ENCODE peak calls at places on chromosome 9, in six cellular contexts. One of them, this sample, is unnamed.

GRCh38 chr9:18837402-18837801 is 195.6 kb downstream of the SAXO1 start:
- DNase-seq in ascending aorta: no peak
- DNase-seq in pancreas: no peak
- DNase-seq in CD4-positive, CD25-positive, alpha-beta regulatory T cell: no peak
- DNase-seq in PC-9: no peak
- DNase-seq in CD4-positive, alpha-beta T cell: no peak
- DNase-seq in this sample: no peak

GRCh38 chr9:116137581-116137980 is 16.0 kb upstream of the PAPPA start:
- DNase-seq in ascending aorta: no peak
- DNase-seq in pancreas: no peak
- DNase-seq in CD4-positive, CD25-positive, alpha-beta regulatory T cell: no peak
- DNase-seq in PC-9: no peak
- DNase-seq in CD4-positive, alpha-beta T cell: no peak
- DNase-seq in this sample: no peak

GRCh38 chr9:134868751-134869553 is 11.7 kb upstream of the FCN2 start:
- DNase-seq in ascending aorta: no peak
- DNase-seq in pancreas: no peak
- DNase-seq in CD4-positive, CD25-positive, alpha-beta regulatory T cell: no peak
- DNase-seq in PC-9: no peak
- DNase-seq in CD4-positive, alpha-beta T cell: no peak
- DNase-seq in this sample: peak

GRCh38 chr9:104890433-104890770 is 37.6 kb downstream of the ABCA1 start:
- DNase-seq in ascending aorta: no peak
- DNase-seq in pancreas: no peak
- DNase-seq in CD4-positive, CD25-positive, alpha-beta regulatory T cell: no peak
- DNase-seq in PC-9: no peak
- DNase-seq in CD4-positive, alpha-beta T cell: no peak
- DNase-seq in this sample: no peak

GRCh38 chr9:75552941-75553340 is 337.5 kb upstream of the PCSK5 start:
- DNase-seq in ascending aorta: no peak
- DNase-seq in pancreas: no peak
- DNase-seq in CD4-positive, CD25-positive, alpha-beta regulatory T cell: no peak
- DNase-seq in PC-9: no peak
- DNase-seq in CD4-positive, alpha-beta T cell: no peak
- DNase-seq in this sample: no peak

GRCh38 chr9:110021891-110022290 is 186.1 kb downstream of the C9orf152 start:
- DNase-seq in ascending aorta: no peak
- DNase-seq in pancreas: no peak
- DNase-seq in CD4-positive, CD25-positive, alpha-beta regulatory T cell: no peak
- DNase-seq in PC-9: no peak
- DNase-seq in CD4-positive, alpha-beta T cell: no peak
- DNase-seq in this sample: no peak

GRCh38 chr9:19510907-19511306 is 102.1 kb downstream of the ACER2 start:
- DNase-seq in ascending aorta: no peak
- DNase-seq in pancreas: no peak
- DNase-seq in CD4-positive, CD25-positive, alpha-beta regulatory T cell: no peak
- DNase-seq in PC-9: no peak
- DNase-seq in CD4-positive, alpha-beta T cell: no peak
- DNase-seq in this sample: no peak

GRCh38 chr9:1702701-1703100 is 312.4 kb upstream of the SMARCA2 start:
- DNase-seq in ascending aorta: no peak
- DNase-seq in pancreas: no peak
- DNase-seq in CD4-positive, CD25-positive, alpha-beta regulatory T cell: no peak
- DNase-seq in PC-9: no peak
- DNase-seq in CD4-positive, alpha-beta T cell: no peak
- DNase-seq in this sample: no peak

GRCh38 chr9:116152941-116153764 is 438 bp upstream of the PAPPA start:
- DNase-seq in ascending aorta: no peak
- DNase-seq in pancreas: no peak
- DNase-seq in CD4-positive, CD25-positive, alpha-beta regulatory T cell: no peak
- DNase-seq in PC-9: no peak
- DNase-seq in CD4-positive, alpha-beta T cell: no peak
- DNase-seq in this sample: no peak

GRCh38 chr9:75962186-75963036 is 71.9 kb downstream of the PCSK5 start:
- DNase-seq in ascending aorta: no peak
- DNase-seq in pancreas: peak
- DNase-seq in CD4-positive, CD25-positive, alpha-beta regulatory T cell: no peak
- DNase-seq in PC-9: peak
- DNase-seq in CD4-positive, alpha-beta T cell: no peak
- DNase-seq in this sample: peak

GRCh38 chr9:82883436-82883835 is 179.5 kb downstream of the RASEF start:
- DNase-seq in ascending aorta: no peak
- DNase-seq in pancreas: no peak
- DNase-seq in CD4-positive, CD25-positive, alpha-beta regulatory T cell: no peak
- DNase-seq in PC-9: no peak
- DNase-seq in CD4-positive, alpha-beta T cell: no peak
- DNase-seq in this sample: no peak

GRCh38 chr9:114108016-114108833 is 9.1 kb upstream of the KIF12 start:
- DNase-seq in ascending aorta: no peak
- DNase-seq in pancreas: peak
- DNase-seq in CD4-positive, CD25-positive, alpha-beta regulatory T cell: peak
- DNase-seq in PC-9: no peak
- DNase-seq in CD4-positive, alpha-beta T cell: peak
- DNase-seq in this sample: peak

GRCh38 chr9:136244116-136244775 is 1.4 kb downstream of the QSOX2 start:
- DNase-seq in ascending aorta: no peak
- DNase-seq in pancreas: no peak
- DNase-seq in CD4-positive, CD25-positive, alpha-beta regulatory T cell: peak
- DNase-seq in PC-9: no peak
- DNase-seq in CD4-positive, alpha-beta T cell: peak
- DNase-seq in this sample: no peak

GRCh38 chr9:124617477-124618141 is 110.4 kb upstream of the NR5A1 start:
- DNase-seq in ascending aorta: no peak
- DNase-seq in pancreas: peak
- DNase-seq in CD4-positive, CD25-positive, alpha-beta regulatory T cell: peak
- DNase-seq in PC-9: peak
- DNase-seq in CD4-positive, alpha-beta T cell: peak
- DNase-seq in this sample: peak

GRCh38 chr9:35426627-35427026 is 63.3 kb upstream of the RUSC2 start:
- DNase-seq in ascending aorta: no peak
- DNase-seq in pancreas: no peak
- DNase-seq in CD4-positive, CD25-positive, alpha-beta regulatory T cell: no peak
- DNase-seq in PC-9: peak
- DNase-seq in CD4-positive, alpha-beta T cell: no peak
- DNase-seq in this sample: no peak

GRCh38 chr9:27572566-27572917 is 739 bp downstream of the C9orf72 start:
- DNase-seq in ascending aorta: peak
- DNase-seq in pancreas: peak
- DNase-seq in CD4-positive, CD25-positive, alpha-beta regulatory T cell: peak
- DNase-seq in PC-9: peak
- DNase-seq in CD4-positive, alpha-beta T cell: no peak
- DNase-seq in this sample: peak

GRCh38 chr9:97864396-97864795 is 11.4 kb downstream of the FOXE1 start:
- DNase-seq in ascending aorta: no peak
- DNase-seq in pancreas: no peak
- DNase-seq in CD4-positive, CD25-positive, alpha-beta regulatory T cell: no peak
- DNase-seq in PC-9: peak
- DNase-seq in CD4-positive, alpha-beta T cell: no peak
- DNase-seq in this sample: no peak

GRCh38 chr9:9790216-9790872 is 822.5 kb downstream of the PTPRD start:
- DNase-seq in ascending aorta: no peak
- DNase-seq in pancreas: no peak
- DNase-seq in CD4-positive, CD25-positive, alpha-beta regulatory T cell: no peak
- DNase-seq in PC-9: no peak
- DNase-seq in CD4-positive, alpha-beta T cell: no peak
- DNase-seq in this sample: peak

GRCh38 chr9:14478175-14479165 is 164.5 kb upstream of the NFIB start:
- DNase-seq in ascending aorta: no peak
- DNase-seq in pancreas: no peak
- DNase-seq in CD4-positive, CD25-positive, alpha-beta regulatory T cell: no peak
- DNase-seq in PC-9: no peak
- DNase-seq in CD4-positive, alpha-beta T cell: no peak
- DNase-seq in this sample: no peak

GRCh38 chr9:137960496-137960895 is 82.9 kb downstream of the CACNA1B start:
- DNase-seq in ascending aorta: no peak
- DNase-seq in pancreas: no peak
- DNase-seq in CD4-positive, CD25-positive, alpha-beta regulatory T cell: no peak
- DNase-seq in PC-9: no peak
- DNase-seq in CD4-positive, alpha-beta T cell: no peak
- DNase-seq in this sample: peak

GRCh38 chr9:98900725-98901124 is 43.0 kb upstream of the COL15A1 start:
- DNase-seq in ascending aorta: no peak
- DNase-seq in pancreas: no peak
- DNase-seq in CD4-positive, CD25-positive, alpha-beta regulatory T cell: no peak
- DNase-seq in PC-9: no peak
- DNase-seq in CD4-positive, alpha-beta T cell: no peak
- DNase-seq in this sample: no peak

GRCh38 chr9:134284273-134284672 is 42.0 kb upstream of the RXRA start:
- DNase-seq in ascending aorta: peak
- DNase-seq in pancreas: peak
- DNase-seq in CD4-positive, CD25-positive, alpha-beta regulatory T cell: no peak
- DNase-seq in PC-9: no peak
- DNase-seq in CD4-positive, alpha-beta T cell: no peak
- DNase-seq in this sample: no peak

GRCh38 chr9:112051812-112052211 is 123.3 kb downstream of the SUSD1 start:
- DNase-seq in ascending aorta: no peak
- DNase-seq in pancreas: no peak
- DNase-seq in CD4-positive, CD25-positive, alpha-beta regulatory T cell: no peak
- DNase-seq in PC-9: no peak
- DNase-seq in CD4-positive, alpha-beta T cell: no peak
- DNase-seq in this sample: no peak
- H3K27ac ChIP-seq in ascending aorta: no peak
- H3K27ac ChIP-seq in pancreas: no peak
- H3K27ac ChIP-seq in CD4-positive, CD25-positive, alpha-beta regulatory T cell: no peak
- H3K27ac ChIP-seq in PC-9: no peak
- H3K27ac ChIP-seq in CD4-positive, alpha-beta T cell: no peak
- H3K27ac ChIP-seq in this sample: no peak

GRCh38 chr9:69949396-69949795 is 94.3 kb upstream of the MAMDC2 start:
- DNase-seq in ascending aorta: no peak
- DNase-seq in pancreas: no peak
- DNase-seq in CD4-positive, CD25-positive, alpha-beta regulatory T cell: no peak
- DNase-seq in PC-9: no peak
- DNase-seq in CD4-positive, alpha-beta T cell: no peak
- DNase-seq in this sample: no peak

GRCh38 chr9:69951411-69951810 is 92.2 kb upstream of the MAMDC2 start:
- DNase-seq in ascending aorta: no peak
- DNase-seq in pancreas: no peak
- DNase-seq in CD4-positive, CD25-positive, alpha-beta regulatory T cell: no peak
- DNase-seq in PC-9: no peak
- DNase-seq in CD4-positive, alpha-beta T cell: no peak
- DNase-seq in this sample: no peak

GRCh38 chr9:69943146-69943545 is 100.5 kb upstream of the MAMDC2 start:
- DNase-seq in ascending aorta: no peak
- DNase-seq in pancreas: no peak
- DNase-seq in CD4-positive, CD25-positive, alpha-beta regulatory T cell: no peak
- DNase-seq in PC-9: no peak
- DNase-seq in CD4-positive, alpha-beta T cell: no peak
- DNase-seq in this sample: no peak

GRCh38 chr9:69945671-69946141 is 97.9 kb upstream of the MAMDC2 start:
- DNase-seq in ascending aorta: peak
- DNase-seq in pancreas: no peak
- DNase-seq in CD4-positive, CD25-positive, alpha-beta regulatory T cell: no peak
- DNase-seq in PC-9: no peak
- DNase-seq in CD4-positive, alpha-beta T cell: no peak
- DNase-seq in this sample: peak

DNA sequence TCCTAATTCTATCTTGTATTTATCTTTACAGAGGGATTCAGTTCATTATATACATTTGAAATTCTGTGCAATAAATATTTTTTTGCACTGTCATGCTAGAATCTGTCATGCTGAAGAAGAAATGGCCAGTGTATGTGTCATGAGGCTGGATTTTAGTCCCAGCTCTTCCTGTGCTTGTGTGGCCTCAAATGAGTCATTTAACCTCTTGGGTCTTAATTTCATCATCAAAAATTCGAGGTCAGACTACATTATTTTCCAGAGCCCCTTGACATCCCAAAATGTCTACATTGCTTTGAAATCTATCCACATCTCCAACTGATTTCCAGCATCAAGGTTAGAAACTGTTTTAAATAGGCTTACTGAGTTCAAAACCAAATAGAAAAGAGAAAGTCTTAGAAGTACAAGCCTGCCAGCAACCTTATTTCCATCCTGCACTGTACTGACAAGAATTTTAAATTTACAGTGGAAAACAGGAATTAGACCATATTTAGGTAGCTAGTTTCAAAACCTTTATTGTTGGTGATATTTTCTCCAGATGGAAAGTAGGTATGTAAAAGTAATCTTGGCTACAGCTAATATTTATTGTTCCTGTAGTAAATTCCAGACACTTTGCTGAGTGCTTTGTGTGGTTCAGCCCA is 96.7 kb upstream of the MAMDC2 start:
- DNase-seq in ascending aorta: no peak
- DNase-seq in pancreas: no peak
- DNase-seq in CD4-positive, CD25-positive, alpha-beta regulatory T cell: no peak
- DNase-seq in PC-9: peak
- DNase-seq in CD4-positive, alpha-beta T cell: no peak
- DNase-seq in this sample: no peak
- H3K27ac ChIP-seq in ascending aorta: no peak
- H3K27ac ChIP-seq in pancreas: no peak
- H3K27ac ChIP-seq in CD4-positive, CD25-positive, alpha-beta regulatory T cell: no peak
- H3K27ac ChIP-seq in PC-9: peak
- H3K27ac ChIP-seq in CD4-positive, alpha-beta T cell: no peak
- H3K27ac ChIP-seq in this sample: no peak

DNA sequence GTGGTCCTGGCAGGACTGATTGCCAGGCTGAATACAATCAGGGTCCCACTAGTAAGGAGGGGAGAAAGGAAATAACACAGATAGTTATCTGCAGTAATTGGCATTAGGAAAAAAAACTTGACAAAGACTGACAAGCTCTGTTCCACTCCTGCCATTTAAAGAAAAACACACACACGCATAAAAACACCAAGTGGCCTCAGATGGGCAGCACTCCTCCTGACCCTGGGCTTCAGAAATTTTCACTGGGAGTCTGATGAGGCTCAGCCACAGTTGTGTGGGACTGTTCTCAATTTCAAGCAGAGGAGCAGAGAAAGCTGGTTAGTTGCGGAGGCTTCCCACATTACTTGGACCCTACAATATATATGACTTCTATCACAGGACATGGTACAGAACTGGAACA is 77.3 kb upstream of the ZNF169 start:
- DNase-seq in ascending aorta: no peak
- DNase-seq in pancreas: no peak
- DNase-seq in CD4-positive, CD25-positive, alpha-beta regulatory T cell: no peak
- DNase-seq in PC-9: no peak
- DNase-seq in CD4-positive, alpha-beta T cell: no peak
- DNase-seq in this sample: no peak
- H3K27ac ChIP-seq in ascending aorta: peak
- H3K27ac ChIP-seq in pancreas: no peak
- H3K27ac ChIP-seq in CD4-positive, CD25-positive, alpha-beta regulatory T cell: no peak
- H3K27ac ChIP-seq in PC-9: no peak
- H3K27ac ChIP-seq in CD4-positive, alpha-beta T cell: no peak
- H3K27ac ChIP-seq in this sample: peak

DNA sequence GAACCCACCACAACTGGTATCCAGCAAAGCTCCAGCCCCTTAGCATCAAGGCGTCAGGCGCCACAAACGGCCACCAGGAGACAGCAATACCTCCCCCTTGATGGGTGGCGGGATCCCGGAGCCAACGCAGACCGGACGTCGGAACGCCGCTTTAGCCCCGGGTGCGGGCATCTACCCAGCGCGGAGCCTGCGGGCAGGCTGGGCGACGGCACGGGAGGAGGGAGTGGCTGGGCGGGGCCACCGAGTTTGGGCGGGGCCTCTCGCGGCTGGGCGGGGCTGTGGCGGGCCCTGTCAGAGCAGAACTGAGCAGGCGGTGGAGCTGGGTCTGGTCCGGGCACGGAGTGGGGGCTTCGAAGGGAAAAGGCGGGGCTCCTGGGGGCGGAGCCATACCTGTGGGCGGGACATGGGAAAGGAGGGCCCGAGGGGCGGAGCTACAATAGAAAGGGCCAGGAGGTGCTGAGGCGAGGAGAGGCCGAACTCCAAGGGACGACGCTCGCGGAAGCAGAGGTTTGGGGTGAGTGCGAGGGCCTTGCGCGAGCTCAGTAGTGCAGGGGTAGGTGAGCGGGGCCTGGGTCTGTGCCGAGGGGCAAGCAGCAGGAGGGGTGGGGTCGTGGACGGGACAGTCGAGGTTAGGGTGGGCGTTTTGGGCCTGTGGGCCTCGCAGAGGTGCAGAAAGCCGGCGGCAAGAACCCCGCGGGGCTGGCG is 40.2 kb upstream of the GARNL3 start:
- DNase-seq in ascending aorta: peak
- DNase-seq in pancreas: peak
- DNase-seq in CD4-positive, CD25-positive, alpha-beta regulatory T cell: peak
- DNase-seq in PC-9: peak
- DNase-seq in CD4-positive, alpha-beta T cell: peak
- DNase-seq in this sample: peak
- H3K27ac ChIP-seq in ascending aorta: peak
- H3K27ac ChIP-seq in pancreas: no peak
- H3K27ac ChIP-seq in CD4-positive, CD25-positive, alpha-beta regulatory T cell: peak
- H3K27ac ChIP-seq in PC-9: peak
- H3K27ac ChIP-seq in CD4-positive, alpha-beta T cell: no peak
- H3K27ac ChIP-seq in this sample: peak